ENCODE peak calls at places on chromosomes 2 and 18, in ten cellular contexts. One of them, this sample, is unnamed.

GRCh38 chr2:88187038-88187676 is 17.0 kb downstream of the THNSL2 start:
- DNase-seq in fibroblast of lung: peak; percentile 6
- DNase-seq in upper lobe of right lung: no peak
- DNase-seq in DND-41: peak; percentile 39
- DNase-seq in breast epithelium: no peak
- DNase-seq in spleen: no peak
- DNase-seq in right lobe of liver: peak; percentile 82
- DNase-seq in stomach: peak; percentile 74
- DNase-seq in HepG2: peak; percentile 70
- DNase-seq in CD8-positive, alpha-beta T cell: no peak
- DNase-seq in this sample: peak; percentile 95

GRCh38 chr2:234427081-234428058 is 69.5 kb downstream of the ARL4C start:
- DNase-seq in CD8-positive, alpha-beta T cell: peak; percentile 35
- DNase-seq in spleen: no peak
- DNase-seq in HepG2: no peak
- DNase-seq in upper lobe of right lung: no peak
- DNase-seq in breast epithelium: no peak
- DNase-seq in DND-41: peak; percentile 72
- DNase-seq in right lobe of liver: no peak
- DNase-seq in stomach: no peak
- DNase-seq in fibroblast of lung: peak; percentile 97
- DNase-seq in this sample: peak; percentile 87

GRCh38 chr2:225597911-225598310 is 198.4 kb downstream of the NYAP2 start:
- DNase-seq in breast epithelium: no peak
- DNase-seq in upper lobe of right lung: no peak
- DNase-seq in spleen: no peak
- DNase-seq in HepG2: no peak
- DNase-seq in right lobe of liver: no peak
- DNase-seq in fibroblast of lung: peak; percentile 72
- DNase-seq in CD8-positive, alpha-beta T cell: no peak
- DNase-seq in DND-41: no peak
- DNase-seq in stomach: no peak
- DNase-seq in this sample: no peak

GRCh38 chr2:201139836-201140599 is 24.1 kb downstream of the CFLAR start:
- DNase-seq in right lobe of liver: no peak
- DNase-seq in CD8-positive, alpha-beta T cell: no peak
- DNase-seq in DND-41: no peak
- DNase-seq in fibroblast of lung: no peak
- DNase-seq in stomach: no peak
- DNase-seq in breast epithelium: no peak
- DNase-seq in spleen: peak; percentile 64
- DNase-seq in upper lobe of right lung: no peak
- DNase-seq in HepG2: no peak
- DNase-seq in this sample: peak; percentile 60

GRCh38 chr2:221750317-221750716 is 178.2 kb upstream of the EPHA4 start:
- DNase-seq in HepG2: no peak
- DNase-seq in breast epithelium: no peak
- DNase-seq in CD8-positive, alpha-beta T cell: no peak
- DNase-seq in fibroblast of lung: peak; percentile 22
- DNase-seq in DND-41: no peak
- DNase-seq in stomach: no peak
- DNase-seq in upper lobe of right lung: no peak
- DNase-seq in right lobe of liver: no peak
- DNase-seq in spleen: no peak
- DNase-seq in this sample: no peak

GRCh38 chr2:210842896-210843295 is 286.5 kb downstream of the CPS1 start:
- DNase-seq in breast epithelium: no peak
- DNase-seq in CD8-positive, alpha-beta T cell: no peak
- DNase-seq in spleen: no peak
- DNase-seq in stomach: no peak
- DNase-seq in upper lobe of right lung: no peak
- DNase-seq in HepG2: no peak
- DNase-seq in right lobe of liver: no peak
- DNase-seq in fibroblast of lung: no peak
- DNase-seq in DND-41: no peak
- DNase-seq in this sample: no peak

GRCh38 chr18:57802166-57802868 is 798 bp downstream of the ATP8B1 start:
- DNase-seq in DND-41: peak; percentile 32
- DNase-seq in HepG2: no peak
- DNase-seq in right lobe of liver: no peak
- DNase-seq in CD8-positive, alpha-beta T cell: no peak
- DNase-seq in fibroblast of lung: no peak
- DNase-seq in stomach: no peak
- DNase-seq in upper lobe of right lung: no peak
- DNase-seq in spleen: peak; percentile 77
- DNase-seq in breast epithelium: no peak
- DNase-seq in this sample: peak; percentile 80

GRCh38 chr2:121036226-121036692 is 248.7 kb downstream of the TFCP2L1 start:
- DNase-seq in upper lobe of right lung: no peak
- DNase-seq in right lobe of liver: no peak
- DNase-seq in spleen: no peak
- DNase-seq in breast epithelium: no peak
- DNase-seq in stomach: no peak
- DNase-seq in HepG2: peak; percentile 65
- DNase-seq in DND-41: no peak
- DNase-seq in CD8-positive, alpha-beta T cell: no peak
- DNase-seq in fibroblast of lung: no peak
- DNase-seq in this sample: peak; percentile 40

GRCh38 chr2:70767094-70767698 is 804 bp downstream of the ADD2 start:
- DNase-seq in breast epithelium: no peak
- DNase-seq in spleen: peak; percentile 80
- DNase-seq in DND-41: no peak
- DNase-seq in fibroblast of lung: no peak
- DNase-seq in stomach: no peak
- DNase-seq in CD8-positive, alpha-beta T cell: peak; percentile 14
- DNase-seq in upper lobe of right lung: no peak
- DNase-seq in HepG2: no peak
- DNase-seq in right lobe of liver: no peak
- DNase-seq in this sample: peak; percentile 87

GRCh38 chr2:241775223-241776177 is 1.1 kb upstream of the GAL3ST2 start:
- DNase-seq in right lobe of liver: peak; percentile 15
- DNase-seq in breast epithelium: no peak
- DNase-seq in upper lobe of right lung: peak; percentile 58
- DNase-seq in DND-41: peak; percentile 1
- DNase-seq in fibroblast of lung: no peak
- DNase-seq in stomach: no peak
- DNase-seq in CD8-positive, alpha-beta T cell: no peak
- DNase-seq in spleen: peak; percentile 64
- DNase-seq in HepG2: peak; percentile 59
- DNase-seq in this sample: peak; percentile 39

GRCh38 chr18:25630682-25631081 is 278.7 kb upstream of the ZNF521 start:
- DNase-seq in spleen: no peak
- DNase-seq in DND-41: no peak
- DNase-seq in HepG2: no peak
- DNase-seq in CD8-positive, alpha-beta T cell: no peak
- DNase-seq in right lobe of liver: no peak
- DNase-seq in stomach: no peak
- DNase-seq in fibroblast of lung: no peak
- DNase-seq in upper lobe of right lung: no peak
- DNase-seq in breast epithelium: no peak
- DNase-seq in this sample: no peak

GRCh38 chr2:234495801-234496441 is 960 bp downstream of the ARL4C start:
- DNase-seq in stomach: peak; percentile 39
- DNase-seq in right lobe of liver: peak; percentile 38
- DNase-seq in breast epithelium: no peak
- DNase-seq in CD8-positive, alpha-beta T cell: peak; percentile 43
- DNase-seq in fibroblast of lung: no peak
- DNase-seq in DND-41: peak; percentile 56
- DNase-seq in HepG2: no peak
- DNase-seq in upper lobe of right lung: peak; percentile 72
- DNase-seq in spleen: peak; percentile 88
- DNase-seq in this sample: peak; percentile 79

GRCh38 chr2:7094113-7094760 is 177.0 kb downstream of the RNF144A start:
- DNase-seq in spleen: no peak
- DNase-seq in stomach: no peak
- DNase-seq in HepG2: no peak
- DNase-seq in breast epithelium: no peak
- DNase-seq in fibroblast of lung: peak; percentile 39
- DNase-seq in upper lobe of right lung: no peak
- DNase-seq in DND-41: no peak
- DNase-seq in CD8-positive, alpha-beta T cell: no peak
- DNase-seq in right lobe of liver: no peak
- DNase-seq in this sample: no peak

GRCh38 chr2:7096726-7097352 is 179.6 kb downstream of the RNF144A start:
- DNase-seq in DND-41: no peak
- DNase-seq in upper lobe of right lung: no peak
- DNase-seq in breast epithelium: no peak
- DNase-seq in CD8-positive, alpha-beta T cell: no peak
- DNase-seq in HepG2: no peak
- DNase-seq in right lobe of liver: no peak
- DNase-seq in stomach: no peak
- DNase-seq in spleen: no peak
- DNase-seq in fibroblast of lung: no peak
- DNase-seq in this sample: no peak

GRCh38 chr2:7093376-7093775 is 176.2 kb downstream of the RNF144A start:
- DNase-seq in upper lobe of right lung: no peak
- DNase-seq in fibroblast of lung: no peak
- DNase-seq in DND-41: no peak
- DNase-seq in right lobe of liver: no peak
- DNase-seq in HepG2: no peak
- DNase-seq in spleen: no peak
- DNase-seq in CD8-positive, alpha-beta T cell: no peak
- DNase-seq in breast epithelium: no peak
- DNase-seq in stomach: no peak
- DNase-seq in this sample: no peak

GRCh38 chr2:7098816-7099215 is 181.6 kb downstream of the RNF144A start:
- DNase-seq in fibroblast of lung: no peak
- DNase-seq in breast epithelium: no peak
- DNase-seq in upper lobe of right lung: no peak
- DNase-seq in right lobe of liver: no peak
- DNase-seq in spleen: no peak
- DNase-seq in DND-41: no peak
- DNase-seq in CD8-positive, alpha-beta T cell: no peak
- DNase-seq in HepG2: no peak
- DNase-seq in stomach: no peak
- DNase-seq in this sample: no peak

GRCh38 chr2:7097353-7097895 is 180.2 kb downstream of the RNF144A start:
- DNase-seq in breast epithelium: peak; percentile 74
- DNase-seq in right lobe of liver: peak; percentile 73
- DNase-seq in DND-41: peak; percentile 56
- DNase-seq in HepG2: peak; percentile 41
- DNase-seq in fibroblast of lung: peak; percentile 33
- DNase-seq in stomach: peak; percentile 75
- DNase-seq in CD8-positive, alpha-beta T cell: peak; percentile 79
- DNase-seq in upper lobe of right lung: peak; percentile 88
- DNase-seq in spleen: peak; percentile 95
- DNase-seq in this sample: peak; percentile 93
- H3K27ac ChIP-seq in breast epithelium: no peak overlapping the region
- H3K27ac ChIP-seq in right lobe of liver: no peak overlapping the region
- H3K27ac ChIP-seq in DND-41: no peak overlapping the region
- H3K27ac ChIP-seq in HepG2: no peak overlapping the region
- H3K27ac ChIP-seq in fibroblast of lung: no peak overlapping the region
- H3K27ac ChIP-seq in stomach: no peak overlapping the region
- H3K27ac ChIP-seq in CD8-positive, alpha-beta T cell: no peak overlapping the region
- H3K27ac ChIP-seq in upper lobe of right lung: no peak overlapping the region
- H3K27ac ChIP-seq in spleen: no peak overlapping the region
- H3K27ac ChIP-seq in this sample: no peak overlapping the region

DNA sequence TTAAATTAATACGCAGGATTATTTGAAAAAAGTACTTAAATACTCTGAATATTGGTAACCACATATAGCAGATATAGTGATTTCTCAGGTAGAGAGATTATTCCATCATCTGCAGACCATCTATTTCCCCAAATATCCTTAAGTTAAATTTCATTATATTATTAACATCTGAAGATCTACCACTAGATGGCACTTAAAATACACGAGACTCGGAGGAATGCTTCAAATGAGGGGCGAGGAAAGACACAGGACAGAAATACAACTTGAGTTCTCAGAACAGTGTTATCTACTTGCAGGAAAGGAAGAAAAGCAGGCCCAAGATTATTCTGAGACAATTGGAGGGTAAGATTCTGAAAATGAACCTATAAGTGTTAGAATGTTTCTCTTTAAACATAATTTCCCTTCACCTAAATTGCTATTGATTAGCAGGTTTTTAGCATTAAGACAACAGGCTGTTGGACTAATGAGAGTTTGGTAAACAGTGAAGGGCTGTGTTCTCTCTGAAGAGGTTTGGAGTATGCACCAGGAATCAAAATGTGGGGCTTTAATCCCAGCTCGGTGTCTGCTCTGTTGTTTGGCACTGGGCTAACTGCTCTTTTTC is 76.9 kb upstream of the GCFC2 start:
- DNase-seq in HepG2: peak; percentile 44
- DNase-seq in breast epithelium: no peak
- DNase-seq in fibroblast of lung: peak; percentile 25
- DNase-seq in DND-41: no peak
- DNase-seq in right lobe of liver: no peak
- DNase-seq in spleen: no peak
- DNase-seq in stomach: no peak
- DNase-seq in CD8-positive, alpha-beta T cell: no peak
- DNase-seq in upper lobe of right lung: no peak
- DNase-seq in this sample: no peak
- TF ChIP-seq CTCF in HepG2: peak; percentile 70
- TF ChIP-seq CTCF in breast epithelium: peak; percentile 40
- TF ChIP-seq CTCF in fibroblast of lung: peak; percentile 44
- TF ChIP-seq CTCF in DND-41: peak; percentile 67
- TF ChIP-seq CTCF in right lobe of liver: peak; percentile 51
- TF ChIP-seq CTCF in spleen: no peak
- TF ChIP-seq CTCF in stomach: peak; percentile 18
- TF ChIP-seq CTCF in CD8-positive, alpha-beta T cell: peak; percentile 30
- TF ChIP-seq CTCF in upper lobe of right lung: peak; percentile 45
- TF ChIP-seq CTCF in this sample: peak; percentile 79

DNA sequence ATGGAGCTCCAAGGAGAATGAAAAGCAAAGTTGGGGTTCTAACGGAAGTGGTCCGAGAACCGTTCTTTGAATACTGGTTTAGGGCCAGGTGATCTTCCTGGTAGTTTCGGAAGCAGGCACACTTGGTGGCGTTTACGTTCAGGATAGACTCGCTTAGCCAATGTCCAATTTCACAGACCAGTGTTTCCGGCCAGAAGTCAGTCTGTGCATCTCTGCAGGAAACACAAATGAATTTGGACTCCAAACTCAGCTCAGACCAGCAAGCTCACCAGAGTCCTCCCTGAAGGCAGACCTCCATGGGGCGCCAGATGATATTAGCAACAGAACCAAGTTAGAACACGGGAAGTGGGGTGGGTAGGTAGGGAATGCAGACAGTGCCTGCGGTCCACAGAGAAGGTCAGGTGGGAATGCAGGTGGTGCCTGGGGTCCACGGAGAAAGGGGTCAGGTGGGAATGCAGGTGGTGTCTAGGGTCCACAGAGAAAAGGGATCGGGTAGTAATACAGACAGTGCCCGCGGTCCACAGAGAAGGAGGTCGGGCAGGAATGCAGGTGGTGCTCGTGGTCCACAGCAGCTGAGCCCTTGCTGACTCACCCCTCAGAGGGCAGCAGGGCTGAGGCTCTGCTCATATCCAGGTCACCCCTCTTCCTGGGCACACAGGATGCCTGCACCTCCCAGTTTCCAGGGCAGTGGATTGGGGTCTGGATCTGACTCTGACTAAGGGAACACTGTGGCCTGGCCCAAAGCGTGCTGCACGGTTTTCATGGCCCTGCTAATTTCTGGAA is 169.0 kb downstream of the MYT1L start:
- DNase-seq in CD8-positive, alpha-beta T cell: no peak
- DNase-seq in right lobe of liver: no peak
- DNase-seq in stomach: no peak
- DNase-seq in DND-41: no peak
- DNase-seq in fibroblast of lung: no peak
- DNase-seq in upper lobe of right lung: no peak
- DNase-seq in breast epithelium: no peak
- DNase-seq in HepG2: no peak
- DNase-seq in spleen: no peak
- DNase-seq in this sample: no peak
- H3K9me3 ChIP-seq in CD8-positive, alpha-beta T cell: no peaks in the 10 kb centered on the region
- H3K9me3 ChIP-seq in right lobe of liver: no peaks in the 10 kb centered on the region
- H3K9me3 ChIP-seq in stomach: peaks cover 18% of the 10 kb centered on the region
- H3K9me3 ChIP-seq in DND-41: no peaks in the 10 kb centered on the region
- H3K9me3 ChIP-seq in fibroblast of lung: no peaks in the 10 kb centered on the region
- H3K9me3 ChIP-seq in upper lobe of right lung: no peaks in the 10 kb centered on the region
- H3K9me3 ChIP-seq in breast epithelium: peaks cover 9% of the 10 kb centered on the region
- H3K9me3 ChIP-seq in HepG2: peaks cover 15% of the 10 kb centered on the region
- H3K9me3 ChIP-seq in spleen: peaks cover 11% of the 10 kb centered on the region
- H3K9me3 ChIP-seq in this sample: peaks cover 6% of the 10 kb centered on the region

GRCh38 chr18:10386049-10386448 is 68.4 kb upstream of the APCDD1 start:
- DNase-seq in upper lobe of right lung: no peak
- DNase-seq in DND-41: no peak
- DNase-seq in right lobe of liver: no peak
- DNase-seq in breast epithelium: no peak
- DNase-seq in fibroblast of lung: no peak
- DNase-seq in stomach: no peak
- DNase-seq in CD8-positive, alpha-beta T cell: no peak
- DNase-seq in spleen: no peak
- DNase-seq in HepG2: no peak
- DNase-seq in this sample: no peak
- H3K27ac ChIP-seq in upper lobe of right lung: no peak overlapping the region
- H3K27ac ChIP-seq in DND-41: no peak overlapping the region
- H3K27ac ChIP-seq in right lobe of liver: no peak overlapping the region
- H3K27ac ChIP-seq in breast epithelium: no peak overlapping the region
- H3K27ac ChIP-seq in fibroblast of lung: no peak overlapping the region
- H3K27ac ChIP-seq in stomach: no peak overlapping the region
- H3K27ac ChIP-seq in CD8-positive, alpha-beta T cell: no peak overlapping the region
- H3K27ac ChIP-seq in spleen: no peak overlapping the region
- H3K27ac ChIP-seq in HepG2: no peak overlapping the region
- H3K27ac ChIP-seq in this sample: peak overlapping the region; percentile 13